ENCODE peak calls at places on chromosome 13, in nine cellular contexts. One of them, this sample, is unnamed.

GRCh38 chr13:40779796-40780285 is 8.9 kb upstream of the MRPS31 start:
- DNase-seq in NCI-H1436: no peak
- DNase-seq in activated gamma-delta T cell treated with Interleukin-2 at 50 U/mL for 16 hours: no peak
- DNase-seq in GM12892: no peak
- DNase-seq in tibial nerve: no peak
- DNase-seq in A549: no peak
- DNase-seq in astrocyte: no peak
- DNase-seq in stimulated activated CD4-positive, alpha-beta T cell treated with anti-CD3 and anti-CD28 coated beads, Interleukin-4, amount 100 ng/mL, for 1 hour: no peak
- DNase-seq in CD8-positive, alpha-beta T cell: no peak
- DNase-seq in this sample: no peak

GRCh38 chr13:56886398-56886797 is 254.3 kb upstream of the PRR20A start:
- DNase-seq in NCI-H1436: no peak
- DNase-seq in activated gamma-delta T cell treated with Interleukin-2 at 50 U/mL for 16 hours: no peak
- DNase-seq in GM12892: no peak
- DNase-seq in tibial nerve: no peak
- DNase-seq in A549: no peak
- DNase-seq in astrocyte: no peak
- DNase-seq in stimulated activated CD4-positive, alpha-beta T cell treated with anti-CD3 and anti-CD28 coated beads, Interleukin-4, amount 100 ng/mL, for 1 hour: no peak
- DNase-seq in CD8-positive, alpha-beta T cell: no peak
- DNase-seq in this sample: no peak

GRCh38 chr13:74135306-74136088 is 1.3 kb upstream of the KLF12 start:
- DNase-seq in NCI-H1436: peak
- DNase-seq in activated gamma-delta T cell treated with Interleukin-2 at 50 U/mL for 16 hours: peak
- DNase-seq in GM12892: peak
- DNase-seq in tibial nerve: peak
- DNase-seq in A549: peak
- DNase-seq in astrocyte: peak
- DNase-seq in stimulated activated CD4-positive, alpha-beta T cell treated with anti-CD3 and anti-CD28 coated beads, Interleukin-4, amount 100 ng/mL, for 1 hour: peak
- DNase-seq in CD8-positive, alpha-beta T cell: peak
- DNase-seq in this sample: no peak

GRCh38 chr13:72160977-72161376 is 294.0 kb upstream of the DACH1 start:
- DNase-seq in NCI-H1436: no peak
- DNase-seq in activated gamma-delta T cell treated with Interleukin-2 at 50 U/mL for 16 hours: no peak
- DNase-seq in GM12892: no peak
- DNase-seq in tibial nerve: no peak
- DNase-seq in A549: no peak
- DNase-seq in astrocyte: no peak
- DNase-seq in stimulated activated CD4-positive, alpha-beta T cell treated with anti-CD3 and anti-CD28 coated beads, Interleukin-4, amount 100 ng/mL, for 1 hour: no peak
- DNase-seq in CD8-positive, alpha-beta T cell: no peak
- DNase-seq in this sample: no peak

GRCh38 chr13:58087566-58087965 is 456.0 kb downstream of the PCDH17 start:
- DNase-seq in NCI-H1436: no peak
- DNase-seq in activated gamma-delta T cell treated with Interleukin-2 at 50 U/mL for 16 hours: no peak
- DNase-seq in GM12892: no peak
- DNase-seq in tibial nerve: no peak
- DNase-seq in A549: no peak
- DNase-seq in astrocyte: no peak
- DNase-seq in stimulated activated CD4-positive, alpha-beta T cell treated with anti-CD3 and anti-CD28 coated beads, Interleukin-4, amount 100 ng/mL, for 1 hour: no peak
- DNase-seq in CD8-positive, alpha-beta T cell: no peak
- DNase-seq in this sample: no peak

GRCh38 chr13:72043361-72043760 is 176.4 kb upstream of the DACH1 start:
- DNase-seq in NCI-H1436: no peak
- DNase-seq in activated gamma-delta T cell treated with Interleukin-2 at 50 U/mL for 16 hours: no peak
- DNase-seq in GM12892: no peak
- DNase-seq in tibial nerve: no peak
- DNase-seq in A549: no peak
- DNase-seq in astrocyte: no peak
- DNase-seq in stimulated activated CD4-positive, alpha-beta T cell treated with anti-CD3 and anti-CD28 coated beads, Interleukin-4, amount 100 ng/mL, for 1 hour: no peak
- DNase-seq in CD8-positive, alpha-beta T cell: no peak
- DNase-seq in this sample: no peak

GRCh38 chr13:92044351-92044750 is 645.9 kb downstream of the GPC5 start:
- DNase-seq in NCI-H1436: no peak
- DNase-seq in activated gamma-delta T cell treated with Interleukin-2 at 50 U/mL for 16 hours: no peak
- DNase-seq in GM12892: no peak
- DNase-seq in tibial nerve: no peak
- DNase-seq in A549: no peak
- DNase-seq in astrocyte: no peak
- DNase-seq in stimulated activated CD4-positive, alpha-beta T cell treated with anti-CD3 and anti-CD28 coated beads, Interleukin-4, amount 100 ng/mL, for 1 hour: no peak
- DNase-seq in CD8-positive, alpha-beta T cell: no peak
- DNase-seq in this sample: no peak

GRCh38 chr13:60788156-60788829 is 391.3 kb downstream of the TDRD3 start:
- DNase-seq in NCI-H1436: no peak
- DNase-seq in activated gamma-delta T cell treated with Interleukin-2 at 50 U/mL for 16 hours: no peak
- DNase-seq in GM12892: no peak
- DNase-seq in tibial nerve: no peak
- DNase-seq in A549: no peak
- DNase-seq in astrocyte: peak
- DNase-seq in stimulated activated CD4-positive, alpha-beta T cell treated with anti-CD3 and anti-CD28 coated beads, Interleukin-4, amount 100 ng/mL, for 1 hour: no peak
- DNase-seq in CD8-positive, alpha-beta T cell: no peak
- DNase-seq in this sample: no peak

GRCh38 chr13:91278291-91278690 is 69.2 kb upstream of the MIR17HG start:
- DNase-seq in NCI-H1436: no peak
- DNase-seq in activated gamma-delta T cell treated with Interleukin-2 at 50 U/mL for 16 hours: no peak
- DNase-seq in GM12892: no peak
- DNase-seq in tibial nerve: no peak
- DNase-seq in A549: no peak
- DNase-seq in astrocyte: no peak
- DNase-seq in stimulated activated CD4-positive, alpha-beta T cell treated with anti-CD3 and anti-CD28 coated beads, Interleukin-4, amount 100 ng/mL, for 1 hour: no peak
- DNase-seq in CD8-positive, alpha-beta T cell: no peak
- DNase-seq in this sample: no peak